ENCODE peak calls at places on chromosomes 3 and 15, in eight cellular contexts. Y, T, P, G, R, J, Q and I are unnamed samples.

GRCh38 chr15:27086146-27086545 is 115.2 kb downstream of the GABRG3 start:
- DNase-seq in T (no peak), Y (no peak), Q (no peak), P (no peak), R (no peak), J (no peak), G (no peak), I (no peak)

GRCh38 chr15:43260011-43260615 is 6.6 kb downstream of the TGM5 start:
- DNase-seq in G (no peak), T (no peak), Q (no peak), J (no peak), Y (no peak), R (no peak), P (no peak), I (no peak)

GRCh38 chr3:137761099-137761562 is 3.0 kb upstream of the SOX14 start:
- DNase-seq in P (no peak), Y (no peak), Q (no peak), G (no peak), T (no peak), J (no peak), R (no peak), I (no peak)

GRCh38 chr3:137165117-137165806 is 207.5 kb downstream of the IL20RB start:
- DNase-seq in P (peak; percentile 51), R (peak; percentile 43), G (peak; percentile 20), T (no peak), Q (peak; percentile 29), Y (no peak), J (no peak), I (no peak)

GRCh38 chr3:112132975-112133448 is at the start of gene GCSAM:
- DNase-seq in Y (no peak), G (no peak), T (peak; percentile 88), Q (no peak), P (no peak), J (peak; percentile 93), R (no peak), I (no peak)

GRCh38 chr15:68051109-68051508 is 3.0 kb upstream of the PIAS1 start:
- DNase-seq in J (no peak), G (no peak), P (no peak), Y (no peak), Q (no peak), R (no peak), T (peak; percentile 22), I (no peak)

GRCh38 chr3:42061711-42062408 is 29.3 kb upstream of the TRAK1 start:
- DNase-seq in T (no peak), P (peak; percentile 98), R (peak; percentile 94), Y (no peak), J (peak; percentile 75), Q (peak; percentile 98), G (peak; percentile 91), I (peak; percentile 68)

GRCh38 chr3:28901029-28901428 is 379.8 kb upstream of the RBMS3 start:
- DNase-seq in R (peak; percentile 15), J (no peak), P (peak; percentile 37), Q (no peak), Y (no peak), T (no peak), G (no peak), I (no peak)

GRCh38 chr3:134333522-134334181 is 40.6 kb downstream of the AMOTL2 start:
- DNase-seq in G (peak; percentile 76), Y (peak; percentile 72), Q (no peak), T (no peak), J (no peak), R (peak; percentile 84), P (peak; percentile 89), I (no peak)

GRCh38 chr3:134373942-134374790 is at the start of gene AMOTL2:
- DNase-seq in P (peak; percentile 97), T (peak; percentile 68), J (no peak), Y (peak; percentile 96), Q (peak; percentile 90), G (peak; percentile 94), R (peak; percentile 96), I (peak; percentile 87)

DNA sequence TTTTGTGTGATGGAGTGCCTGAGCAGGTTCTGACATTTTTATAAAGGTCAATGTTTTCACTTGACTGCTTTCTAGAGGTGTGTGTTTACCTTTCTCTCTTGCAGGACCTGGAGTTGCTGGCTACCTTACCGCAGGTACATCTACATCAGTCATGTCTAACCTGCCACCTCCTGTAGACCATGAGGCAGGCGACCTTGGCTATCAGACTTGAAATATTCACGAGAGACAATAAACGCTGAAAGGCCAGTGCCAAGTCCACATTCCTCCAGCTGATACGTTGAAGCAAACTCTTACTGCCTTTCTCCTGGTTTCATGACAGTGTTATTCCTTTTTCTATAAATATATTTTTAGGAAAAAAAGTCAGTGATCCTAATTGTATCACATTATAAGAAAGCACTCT is 59.0 kb upstream of the ACKR4 start:
- DNase-seq in G (no peak), R (no peak), Q (no peak), J (no peak), T (no peak), P (no peak), Y (no peak), I (no peak)
- H3K9ac ChIP-seq in G (no peak overlapping the region), R (no peak overlapping the region), Q (no peak overlapping the region), J (no peak overlapping the region), T (no peak overlapping the region), P (no peak overlapping the region), Y (no peak overlapping the region), I (no peak overlapping the region)

GRCh38 chr15:95511680-95512079 is 818.8 kb upstream of the NR2F2 start:
- DNase-seq in G (peak; percentile 55), Y (no peak), J (no peak), R (peak; percentile 62), P (peak; percentile 28), T (no peak), Q (peak; percentile 23), I (no peak)
- H3K9ac ChIP-seq in G (no peak overlapping the region), Y (no peak overlapping the region), J (no peak overlapping the region), R (no peak overlapping the region), P (no peak overlapping the region), T (no peak overlapping the region), Q (no peak overlapping the region), I (no peak overlapping the region)

DNA sequence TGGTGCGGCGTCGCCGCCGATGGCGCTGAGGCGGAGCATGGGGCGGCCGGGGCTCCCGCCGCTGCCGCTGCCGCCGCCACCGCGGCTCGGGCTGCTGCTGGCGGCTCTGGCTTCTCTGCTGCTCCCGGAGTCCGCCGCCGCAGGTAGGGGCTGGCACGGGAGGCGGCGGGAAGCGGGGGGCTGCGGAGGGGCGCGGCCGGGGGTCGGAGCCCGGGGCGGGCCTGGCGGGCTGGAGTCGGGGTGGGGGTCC is 152 bp downstream of the TYRO3 start:
- DNase-seq in T (no peak), J (no peak), G (no peak), Q (no peak), Y (no peak), R (no peak), P (no peak), I (no peak)
- H3K9ac ChIP-seq in T (peak overlapping the region; percentile 40), J (peak overlapping the region; percentile 59), G (peak overlapping the region; percentile 73), Q (peak overlapping the region; percentile 49), Y (peak overlapping the region; percentile 92), R (peak overlapping the region; percentile 42), P (peak overlapping the region; percentile 69), I (peak overlapping the region; percentile 69)

DNA sequence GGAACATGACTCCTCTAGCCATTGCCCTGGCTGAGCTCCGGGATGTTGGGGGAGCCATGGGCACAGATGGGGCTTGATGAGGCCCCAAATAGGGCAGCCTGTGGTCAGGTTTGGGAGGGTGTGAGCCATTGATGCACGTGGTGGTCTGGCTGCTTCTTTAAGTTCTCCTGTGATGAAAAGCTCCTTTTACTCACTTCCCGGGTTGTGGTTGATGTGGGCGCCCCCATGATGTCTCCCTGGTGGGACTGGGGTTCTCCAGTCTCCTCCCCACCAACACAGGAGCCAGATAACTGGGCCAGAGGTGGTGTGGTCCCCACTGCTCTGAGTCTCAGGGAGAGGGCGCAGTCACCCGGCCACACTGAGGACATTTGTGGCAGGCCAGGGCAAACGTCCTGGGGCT is 29.5 kb upstream of the DUSP7 start:
- DNase-seq in Q (no peak), P (no peak), Y (no peak), R (no peak), G (no peak), T (no peak), J (no peak), I (no peak)
- H3K9ac ChIP-seq in Q (no peak overlapping the region), P (no peak overlapping the region), Y (no peak overlapping the region), R (no peak overlapping the region), G (no peak overlapping the region), T (no peak overlapping the region), J (no peak overlapping the region), I (no peak overlapping the region)